ENCODE peak calls at places on chromosomes 5 and 9, in four cellular contexts. I is dorsolateral prefrontal cortex, Q is astrocyte of the spinal cord, V is NB4. U is an unnamed sample.

GRCh38 chr5:56711191-56711590 is 104.2 kb upstream of the MAP3K1 start:
- DNase-seq in I (no peak), Q (peak), V (no peak), U (peak)

GRCh38 chr5:14357441-14357840 is 214.3 kb downstream of the TRIO start:
- DNase-seq in I (no peak), Q (no peak), V (no peak), U (no peak)

GRCh38 chr5:19488786-19489185 is 499.2 kb downstream of the CDH18 start:
- DNase-seq in I (no peak), Q (no peak), V (no peak), U (no peak)

GRCh38 chr5:72290356-72291133 is 29.5 kb downstream of the MRPS27 start:
- DNase-seq in I (no peak), Q (peak), V (no peak), U (no peak)

GRCh38 chr5:42828661-42829060 is 17.0 kb upstream of the SELENOP start:
- DNase-seq in I (no peak), Q (no peak), V (no peak), U (no peak)

GRCh38 chr9:110189001-110189400 is 19.0 kb downstream of the C9orf152 start:
- DNase-seq in I (peak), Q (no peak), V (peak), U (peak)

GRCh38 chr5:55104966-55105701 is 2.7 kb downstream of the GZMA start:
- DNase-seq in I (no peak), Q (no peak), V (no peak), U (no peak)

GRCh38 chr5:80871541-80871961 is 88.6 kb upstream of the RASGRF2 start:
- DNase-seq in I (no peak), Q (peak), V (no peak), U (peak)

GRCh38 chr5:73534971-73535370 is 30.5 kb downstream of the ANKRA2 start:
- DNase-seq in I (no peak), Q (no peak), V (no peak), U (no peak)

GRCh38 chr9:84782228-84782866 is 112.8 kb downstream of the NTRK2 start:
- DNase-seq in I (no peak), Q (peak), V (no peak), U (no peak)

GRCh38 chr5:145764325-145764724 is 70.8 kb downstream of the PRELID2 start:
- DNase-seq in I (no peak), Q (peak), V (no peak), U (no peak)

GRCh38 chr5:135718151-135718550 is 116.3 kb upstream of the SLC25A48 start:
- DNase-seq in I (no peak), Q (no peak), V (peak), U (peak)

GRCh38 chr5:58069846-58070245 is 390.0 kb downstream of the PLK2 start:
- DNase-seq in I (no peak), Q (no peak), V (no peak), U (no peak)

GRCh38 chr9:98034593-98035546 is 21.7 kb upstream of the NANS start:
- DNase-seq in I (peak), Q (peak), V (peak), U (peak)

GRCh38 chr5:140926211-140926902 is at the start of gene PCDHAC1:
- DNase-seq in I (peak), Q (peak), V (no peak), U (peak)

GRCh38 chr5:73222173-73222572 is 49.2 kb downstream of the TMEM174 start:
- DNase-seq in I (no peak), Q (no peak), V (no peak), U (no peak)

GRCh38 chr9:98236881-98237487 is 18.5 kb downstream of the TBC1D2 start:
- DNase-seq in I (no peak), Q (no peak), V (peak), U (no peak)

GRCh38 chr5:87015908-87016307 is 251.8 kb upstream of the RASA1 start:
- DNase-seq in I (no peak), Q (no peak), V (peak), U (no peak)

GRCh38 chr5:175223336-175223735 is 220.6 kb downstream of the DRD1 start:
- DNase-seq in I (no peak), Q (no peak), V (no peak), U (no peak)

GRCh38 chr9:126450537-126451205 is 124.0 kb downstream of the MVB12B start:
- DNase-seq in I (no peak), Q (no peak), V (no peak), U (no peak)

GRCh38 chr5:149445739-149446369 is 66.8 kb upstream of the IL17B start:
- DNase-seq in I (no peak), Q (peak), V (peak), U (peak)

GRCh38 chr5:9108156-9108555 is 437.7 kb downstream of the SEMA5A start:
- DNase-seq in I (no peak), Q (no peak), V (no peak), U (peak)

GRCh38 chr9:91732187-91733005 is 217.6 kb downstream of the ROR2 start:
- DNase-seq in I (no peak), Q (no peak), V (no peak), U (no peak)

GRCh38 chr5:75324791-75325190 is 12.2 kb upstream of the HMGCR start:
- DNase-seq in I (no peak), Q (no peak), V (no peak), U (no peak)

GRCh38 chr5:121748690-121749089 is 103.0 kb upstream of the FTMT start:
- DNase-seq in I (no peak), Q (no peak), V (no peak), U (no peak)

GRCh38 chr5:132053483-132053882 is 7.0 kb upstream of the IL3 start:
- DNase-seq in I (no peak), Q (no peak), V (no peak), U (no peak)

GRCh38 chr5:80998590-80998979 is 38.4 kb downstream of the RASGRF2 start:
- DNase-seq in I (no peak), Q (no peak), V (no peak), U (no peak)

GRCh38 chr9:4689687-4690104 is 10.3 kb downstream of the CDC37L1 start:
- DNase-seq in I (peak), Q (no peak), V (no peak), U (peak)

GRCh38 chr9:121613009-121613766 is 38.2 kb upstream of the DAB2IP start:
- DNase-seq in I (no peak), Q (no peak), V (peak), U (no peak)
- H3K4me3 ChIP-seq in I (no peak), Q (no peak), V (no peak), U (no peak)

DNA sequence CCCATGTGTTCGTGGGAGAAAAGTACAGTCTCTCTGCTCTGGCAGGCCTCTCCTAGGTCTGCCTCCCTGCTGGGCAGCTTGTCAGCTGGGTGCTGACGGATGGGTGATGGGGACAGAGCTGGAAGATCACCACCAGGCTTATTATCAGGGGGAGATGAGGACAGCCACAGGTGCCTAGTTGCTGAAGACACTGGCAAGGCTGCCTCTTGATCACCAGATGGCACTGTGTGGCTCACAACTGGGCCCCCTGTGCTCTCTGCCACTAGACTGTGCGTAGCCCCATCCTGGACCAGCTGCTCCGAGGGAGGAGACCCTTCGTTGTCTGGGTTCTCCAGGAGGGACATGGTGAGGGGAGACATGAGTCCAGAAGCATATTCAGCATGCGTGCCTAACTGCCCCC is 73.0 kb downstream of the KIF24 start:
- DNase-seq in I (peak), Q (no peak), V (peak), U (no peak)
- TF ChIP-seq CTCF in I (peak), Q (peak), V (peak), U (peak)

DNA sequence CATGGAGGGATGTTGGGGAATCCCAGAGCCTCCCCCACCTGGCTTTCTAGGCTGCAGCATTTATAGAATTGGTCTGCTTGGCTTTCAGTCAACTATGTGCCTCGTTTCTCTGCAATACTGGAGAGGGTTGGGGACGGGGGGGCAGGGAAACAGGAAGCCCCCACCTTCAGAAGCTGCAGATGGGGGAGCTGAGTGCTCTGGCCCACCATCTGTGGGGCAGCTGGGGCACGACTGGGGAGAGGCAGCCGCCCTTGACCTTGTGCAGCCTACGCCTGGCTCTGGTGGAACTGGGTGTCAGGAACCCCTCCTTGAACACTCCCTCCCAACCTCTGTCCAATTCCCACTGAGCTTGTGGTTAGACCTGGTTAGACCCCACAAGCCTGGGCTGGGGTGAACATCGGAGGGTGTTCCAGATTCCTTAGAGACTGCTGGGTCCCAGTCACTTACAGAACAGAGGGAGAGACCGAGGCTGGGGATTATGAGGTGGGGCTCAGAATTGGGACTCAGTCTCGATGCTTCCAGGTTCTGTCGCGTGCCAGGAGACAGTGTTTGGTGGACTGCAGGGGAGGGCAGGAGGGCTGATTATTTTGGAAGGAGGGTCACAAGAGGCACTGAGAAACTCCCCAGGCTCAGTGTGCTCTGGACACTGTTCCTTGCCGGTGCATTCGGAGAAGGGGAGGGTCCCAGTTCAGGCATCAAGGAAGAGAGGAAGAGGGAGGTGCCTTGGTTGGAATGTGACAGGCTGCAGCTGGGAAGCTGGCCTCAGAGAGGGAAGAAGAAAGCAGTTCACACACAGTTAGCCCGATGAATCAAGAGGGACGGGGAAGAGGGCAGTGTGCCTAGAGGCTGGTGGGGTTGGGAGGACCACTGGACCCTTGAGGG is 25.6 kb downstream of the COL27A1 start:
- DNase-seq in I (no peak), Q (peak), V (no peak), U (peak)
- H3K4me3 ChIP-seq in I (no peak), Q (no peak), V (no peak), U (no peak)

GRCh38 chr5:158880514-158881001 is 219.2 kb downstream of the EBF1 start:
- DNase-seq in I (no peak), Q (peak), V (no peak), U (no peak)
- TF ChIP-seq CTCF in I (no peak), Q (peak), V (no peak), U (peak)

DNA sequence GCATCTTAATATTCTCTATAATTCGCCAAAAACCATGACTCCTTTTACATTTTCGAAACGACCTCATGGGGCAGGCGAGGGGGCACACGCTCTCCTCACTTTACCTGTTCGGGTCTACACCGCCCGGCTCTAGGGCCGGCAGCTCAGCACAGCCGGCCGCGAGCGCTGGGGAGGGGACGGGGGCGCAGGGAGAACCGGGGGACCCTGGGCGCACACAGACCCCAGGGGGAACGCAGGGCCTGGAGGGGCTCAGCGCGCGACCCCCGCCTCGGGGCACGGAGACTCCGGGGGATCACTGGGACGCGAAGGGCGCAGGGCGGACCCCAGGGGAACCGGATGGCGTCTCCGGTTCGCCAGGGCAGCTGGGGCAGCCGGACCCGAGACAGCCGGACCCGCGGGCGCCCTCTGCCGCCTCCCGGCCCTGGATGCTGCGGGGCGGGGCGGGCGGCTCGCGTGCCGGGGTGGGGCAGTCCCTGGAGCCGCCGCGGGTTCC is at the start of gene AHRR:
- DNase-seq in I (no peak), Q (peak), V (peak), U (peak)
- H3K4me3 ChIP-seq in I (peak), Q (peak), V (peak), U (peak)

DNA sequence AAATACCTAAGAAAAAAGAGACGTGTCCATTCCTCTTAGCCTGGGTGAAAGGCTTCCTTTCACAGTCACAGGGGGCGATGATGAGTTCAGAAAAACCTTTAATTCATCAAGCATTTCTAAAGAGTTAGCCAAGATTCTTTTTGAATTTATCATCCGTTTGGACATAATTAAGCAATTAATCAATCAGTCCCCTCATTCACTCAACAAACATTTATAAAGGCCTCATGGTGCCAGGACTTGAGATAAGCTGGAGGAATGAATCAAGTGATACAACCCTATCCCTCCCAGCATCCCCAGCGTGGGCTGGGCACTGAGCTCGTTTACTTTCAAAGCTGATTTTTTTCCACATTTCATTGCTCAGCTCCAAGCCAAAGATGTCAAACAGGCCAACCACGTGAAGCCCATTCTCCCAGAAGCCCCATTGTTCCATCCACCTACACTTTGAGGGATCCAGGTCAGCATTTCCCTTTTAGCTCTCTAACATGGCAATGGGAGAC is 140.5 kb downstream of the SLIT3 start:
- DNase-seq in I (no peak), Q (peak), V (no peak), U (peak)
- TF ChIP-seq CTCF in I (no peak), Q (peak), V (no peak), U (peak)

GRCh38 chr9:81626511-81626910 is 62.8 kb downstream of the TLE1 start:
- DNase-seq in I (no peak), Q (no peak), V (no peak), U (peak)
- H3K4me3 ChIP-seq in I (no peak), Q (no peak), V (no peak), U (no peak)

GRCh38 chr9:134384811-134385479 is 58.7 kb downstream of the RXRA start:
- DNase-seq in I (peak), Q (no peak), V (peak), U (no peak)
- TF ChIP-seq CTCF in I (no peak), Q (no peak), V (no peak), U (no peak)

U was measured in AG10803.